ENCODE peak calls at places on chromosomes 11 and 22, in five cellular contexts. One of them, this sample, is unnamed.

GRCh38 chr22:37284807-37285355 is 2.6 kb downstream of the CYTH4 start:
- DNase-seq in cardiac fibroblast: no peak
- DNase-seq in astrocyte of the cerebellum: no peak
- DNase-seq in psoas muscle: peak; percentile 73
- DNase-seq in astrocyte: no peak
- DNase-seq in this sample: no peak

GRCh38 chr11:46291441-46292143 is 14.1 kb downstream of the CREB3L1 start:
- DNase-seq in psoas muscle: peak; percentile 70
- DNase-seq in astrocyte: peak; percentile 86
- DNase-seq in cardiac fibroblast: peak; percentile 88
- DNase-seq in astrocyte of the cerebellum: no peak
- DNase-seq in this sample: peak; percentile 90

GRCh38 chr22:26330971-26331625 is 98.0 kb upstream of the ASPHD2 start:
- DNase-seq in cardiac fibroblast: peak; percentile 56
- DNase-seq in astrocyte: no peak
- DNase-seq in psoas muscle: peak; percentile 64
- DNase-seq in astrocyte of the cerebellum: no peak
- DNase-seq in this sample: peak; percentile 38

GRCh38 chr11:86070435-86071056 is 1.7 kb upstream of the PICALM start:
- DNase-seq in astrocyte of the cerebellum: no peak
- DNase-seq in cardiac fibroblast: no peak
- DNase-seq in psoas muscle: no peak
- DNase-seq in astrocyte: no peak
- DNase-seq in this sample: peak; percentile 52

GRCh38 chr22:17313591-17313990 is 55.7 kb upstream of the CECR2 start:
- DNase-seq in psoas muscle: no peak
- DNase-seq in astrocyte of the cerebellum: no peak
- DNase-seq in cardiac fibroblast: no peak
- DNase-seq in astrocyte: no peak
- DNase-seq in this sample: no peak

GRCh38 chr11:128632151-128632791 is 44.9 kb upstream of the ETS1 start:
- DNase-seq in astrocyte: peak; percentile 46
- DNase-seq in cardiac fibroblast: peak; percentile 78
- DNase-seq in psoas muscle: no peak
- DNase-seq in astrocyte of the cerebellum: peak; percentile 52
- DNase-seq in this sample: peak; percentile 75

GRCh38 chr11:88801484-88802123 is 264.2 kb downstream of the GRM5 start:
- DNase-seq in psoas muscle: no peak
- DNase-seq in astrocyte of the cerebellum: no peak
- DNase-seq in astrocyte: no peak
- DNase-seq in cardiac fibroblast: no peak
- DNase-seq in this sample: no peak

GRCh38 chr11:44727114-44727372 is 281 bp downstream of the TSPAN18 start:
- DNase-seq in astrocyte: no peak
- DNase-seq in astrocyte of the cerebellum: no peak
- DNase-seq in psoas muscle: no peak
- DNase-seq in cardiac fibroblast: no peak
- DNase-seq in this sample: no peak

GRCh38 chr11:61912991-61913698 is 4.2 kb downstream of the RAB3IL1 start:
- DNase-seq in cardiac fibroblast: no peak
- DNase-seq in astrocyte: no peak
- DNase-seq in astrocyte of the cerebellum: no peak
- DNase-seq in psoas muscle: no peak
- DNase-seq in this sample: no peak

GRCh38 chr22:27990879-27991278 is 71.8 kb upstream of the PITPNB start:
- DNase-seq in astrocyte: no peak
- DNase-seq in cardiac fibroblast: peak; percentile 68
- DNase-seq in astrocyte of the cerebellum: no peak
- DNase-seq in psoas muscle: peak; percentile 90
- DNase-seq in this sample: peak; percentile 57

GRCh38 chr22:11066458-11067285 is 4461.3 kb upstream of the OR11H1 start:
- DNase-seq in astrocyte: no peak
- DNase-seq in psoas muscle: peak; percentile 60
- DNase-seq in cardiac fibroblast: no peak
- DNase-seq in astrocyte of the cerebellum: no peak
- DNase-seq in this sample: no peak

GRCh38 chr22:43837666-43838065 is 24.6 kb downstream of the SULT4A1 start:
- DNase-seq in astrocyte of the cerebellum: no peak
- DNase-seq in psoas muscle: peak; percentile 17
- DNase-seq in astrocyte: no peak
- DNase-seq in cardiac fibroblast: no peak
- DNase-seq in this sample: no peak

GRCh38 chr11:100585728-100586127 is 101.4 kb upstream of the ARHGAP42 start:
- DNase-seq in astrocyte of the cerebellum: no peak
- DNase-seq in psoas muscle: no peak
- DNase-seq in cardiac fibroblast: no peak
- DNase-seq in astrocyte: no peak
- DNase-seq in this sample: no peak

GRCh38 chr22:39332441-39333064 is 13.1 kb upstream of the RPL3 start:
- DNase-seq in astrocyte of the cerebellum: no peak
- DNase-seq in psoas muscle: no peak
- DNase-seq in cardiac fibroblast: no peak
- DNase-seq in astrocyte: no peak
- DNase-seq in this sample: peak; percentile 40

GRCh38 chr22:37996079-37996478 is 11.7 kb upstream of the SOX10 start:
- DNase-seq in astrocyte: no peak
- DNase-seq in psoas muscle: no peak
- DNase-seq in astrocyte of the cerebellum: no peak
- DNase-seq in cardiac fibroblast: no peak
- DNase-seq in this sample: no peak

GRCh38 chr11:68113986-68114385 is 7.2 kb downstream of the CHKA start:
- DNase-seq in astrocyte of the cerebellum: no peak
- DNase-seq in psoas muscle: no peak
- DNase-seq in astrocyte: no peak
- DNase-seq in cardiac fibroblast: peak; percentile 9
- DNase-seq in this sample: peak; percentile 25

GRCh38 chr22:27046126-27046525 is 388.7 kb downstream of the MIAT start:
- DNase-seq in astrocyte: no peak
- DNase-seq in astrocyte of the cerebellum: no peak
- DNase-seq in cardiac fibroblast: no peak
- DNase-seq in psoas muscle: no peak
- DNase-seq in this sample: no peak

GRCh38 chr11:36030707-36031365 is 87.0 kb downstream of the LDLRAD3 start:
- DNase-seq in astrocyte: peak; percentile 16
- DNase-seq in psoas muscle: no peak
- DNase-seq in astrocyte of the cerebellum: no peak
- DNase-seq in cardiac fibroblast: peak; percentile 46
- DNase-seq in this sample: peak; percentile 60

GRCh38 chr11:111707039-111707690 is 59.0 kb downstream of the PPP2R1B start:
- DNase-seq in astrocyte: peak; percentile 81
- DNase-seq in astrocyte of the cerebellum: peak; percentile 93
- DNase-seq in psoas muscle: peak; percentile 60
- DNase-seq in cardiac fibroblast: peak; percentile 91
- DNase-seq in this sample: peak; percentile 97

GRCh38 chr11:46247664-46248063 is 29.8 kb upstream of the CREB3L1 start:
- DNase-seq in cardiac fibroblast: peak; percentile 79
- DNase-seq in astrocyte: no peak
- DNase-seq in psoas muscle: no peak
- DNase-seq in astrocyte of the cerebellum: no peak
- DNase-seq in this sample: peak; percentile 38

GRCh38 chr11:12397953-12398352 is 20.6 kb downstream of the PARVA start:
- DNase-seq in astrocyte: peak; percentile 99
- DNase-seq in astrocyte of the cerebellum: peak; percentile 59
- DNase-seq in psoas muscle: peak; percentile 57
- DNase-seq in cardiac fibroblast: peak; percentile 94
- DNase-seq in this sample: peak; percentile 95

GRCh38 chr11:702731-703461 is 3.1 kb upstream of the EPS8L2 start:
- DNase-seq in astrocyte: no peak
- DNase-seq in cardiac fibroblast: no peak
- DNase-seq in astrocyte of the cerebellum: no peak
- DNase-seq in psoas muscle: no peak
- DNase-seq in this sample: no peak

GRCh38 chr11:102138677-102139076 is 28.4 kb downstream of the YAP1 start:
- DNase-seq in psoas muscle: no peak
- DNase-seq in cardiac fibroblast: peak; percentile 85
- DNase-seq in astrocyte of the cerebellum: peak; percentile 50
- DNase-seq in astrocyte: peak; percentile 95
- DNase-seq in this sample: peak; percentile 88

GRCh38 chr11:68020575-68020974 is 9.9 kb upstream of the NDUFS8 start:
- DNase-seq in cardiac fibroblast: peak; percentile 49
- DNase-seq in astrocyte: no peak
- DNase-seq in psoas muscle: no peak
- DNase-seq in astrocyte of the cerebellum: no peak
- DNase-seq in this sample: no peak

GRCh38 chr22:20013382-20013871 is 3.2 kb downstream of the ARVCF start:
- DNase-seq in astrocyte of the cerebellum: no peak
- DNase-seq in psoas muscle: peak; percentile 88
- DNase-seq in astrocyte: peak; percentile 20
- DNase-seq in cardiac fibroblast: peak; percentile 56
- DNase-seq in this sample: peak; percentile 55

GRCh38 chr11:106475181-106475580 is 397.7 kb downstream of the AASDHPPT start:
- DNase-seq in psoas muscle: no peak
- DNase-seq in cardiac fibroblast: no peak
- DNase-seq in astrocyte of the cerebellum: no peak
- DNase-seq in astrocyte: peak; percentile 70
- DNase-seq in this sample: no peak

GRCh38 chr11:76102772-76103171 is 103.5 kb downstream of the WNT11 start:
- DNase-seq in astrocyte of the cerebellum: no peak
- DNase-seq in cardiac fibroblast: peak; percentile 17
- DNase-seq in psoas muscle: peak; percentile 47
- DNase-seq in astrocyte: peak; percentile 58
- DNase-seq in this sample: peak; percentile 64

GRCh38 chr11:35009941-35010337 is 93.5 kb downstream of the PDHX start:
- DNase-seq in astrocyte of the cerebellum: no peak
- DNase-seq in astrocyte: no peak
- DNase-seq in cardiac fibroblast: no peak
- DNase-seq in psoas muscle: no peak
- DNase-seq in this sample: no peak

GRCh38 chr22:47048123-47049077 is 285.9 kb downstream of the TBC1D22A start:
- DNase-seq in cardiac fibroblast: no peak
- DNase-seq in astrocyte: no peak
- DNase-seq in psoas muscle: peak; percentile 21
- DNase-seq in astrocyte of the cerebellum: no peak
- DNase-seq in this sample: no peak

GRCh38 chr22:47072642-47072967 is 310.2 kb downstream of the TBC1D22A start:
- DNase-seq in psoas muscle: no peak
- DNase-seq in astrocyte of the cerebellum: no peak
- DNase-seq in cardiac fibroblast: no peak
- DNase-seq in astrocyte: no peak
- DNase-seq in this sample: no peak

GRCh38 chr11:29051935-29052334 is 943.7 kb downstream of the METTL15 start:
- DNase-seq in astrocyte of the cerebellum: no peak
- DNase-seq in astrocyte: peak; percentile 8
- DNase-seq in cardiac fibroblast: peak; percentile 35
- DNase-seq in psoas muscle: no peak
- DNase-seq in this sample: no peak

GRCh38 chr22:44202261-44202789 is 21.6 kb downstream of the PARVG start:
- DNase-seq in psoas muscle: no peak
- DNase-seq in cardiac fibroblast: peak; percentile 57
- DNase-seq in astrocyte: peak; percentile 88
- DNase-seq in astrocyte of the cerebellum: peak; percentile 58
- DNase-seq in this sample: peak; percentile 83

GRCh38 chr22:18085188-18085587 is 7.4 kb downstream of the PEX26 start:
- DNase-seq in astrocyte of the cerebellum: no peak
- DNase-seq in cardiac fibroblast: peak; percentile 58
- DNase-seq in astrocyte: no peak
- DNase-seq in psoas muscle: no peak
- DNase-seq in this sample: peak; percentile 49

GRCh38 chr22:27801197-27801615 is 350 bp downstream of the MN1 start:
- DNase-seq in astrocyte: no peak
- DNase-seq in cardiac fibroblast: peak; percentile 56
- DNase-seq in astrocyte of the cerebellum: no peak
- DNase-seq in psoas muscle: peak; percentile 72
- DNase-seq in this sample: no peak

GRCh38 chr11:127524618-127525017 is 524.0 kb upstream of the KIRREL3 start:
- DNase-seq in cardiac fibroblast: no peak
- DNase-seq in astrocyte of the cerebellum: no peak
- DNase-seq in psoas muscle: no peak
- DNase-seq in astrocyte: no peak
- DNase-seq in this sample: no peak

GRCh38 chr11:92861641-92862040 is 107.8 kb upstream of the MTNR1B start:
- DNase-seq in cardiac fibroblast: no peak
- DNase-seq in astrocyte of the cerebellum: no peak
- DNase-seq in psoas muscle: no peak
- DNase-seq in astrocyte: no peak
- DNase-seq in this sample: no peak

GRCh38 chr11:2809854-2810253 is 75.7 kb downstream of the CDKN1C start:
- DNase-seq in cardiac fibroblast: no peak
- DNase-seq in psoas muscle: no peak
- DNase-seq in astrocyte of the cerebellum: no peak
- DNase-seq in astrocyte: no peak
- DNase-seq in this sample: no peak
- H3K4me3 ChIP-seq in cardiac fibroblast: no peak overlapping the region
- H3K4me3 ChIP-seq in psoas muscle: no peak overlapping the region
- H3K4me3 ChIP-seq in astrocyte of the cerebellum: no peak overlapping the region
- H3K4me3 ChIP-seq in astrocyte: no peak overlapping the region
- H3K4me3 ChIP-seq in this sample: no peak overlapping the region

GRCh38 chr22:31998784-31999435 is 44.2 kb upstream of the SLC5A1 start:
- DNase-seq in cardiac fibroblast: no peak
- DNase-seq in astrocyte of the cerebellum: no peak
- DNase-seq in astrocyte: no peak
- DNase-seq in psoas muscle: no peak
- DNase-seq in this sample: no peak

GRCh38 chr22:32000171-32000570 is 42.9 kb upstream of the SLC5A1 start:
- DNase-seq in astrocyte: no peak
- DNase-seq in psoas muscle: no peak
- DNase-seq in astrocyte of the cerebellum: no peak
- DNase-seq in cardiac fibroblast: no peak
- DNase-seq in this sample: no peak

GRCh38 chr22:31995807-31996206 is 47.3 kb upstream of the SLC5A1 start:
- DNase-seq in cardiac fibroblast: no peak
- DNase-seq in astrocyte: peak; percentile 16
- DNase-seq in astrocyte of the cerebellum: no peak
- DNase-seq in psoas muscle: no peak
- DNase-seq in this sample: no peak

GRCh38 chr22:31995046-31995445 is 48.0 kb upstream of the SLC5A1 start:
- DNase-seq in astrocyte: no peak
- DNase-seq in cardiac fibroblast: no peak
- DNase-seq in psoas muscle: no peak
- DNase-seq in astrocyte of the cerebellum: no peak
- DNase-seq in this sample: no peak
- TF ChIP-seq CTCF in astrocyte: peak; percentile 18
- TF ChIP-seq CTCF in cardiac fibroblast: peak; percentile 13
- TF ChIP-seq CTCF in psoas muscle: no peak
- TF ChIP-seq CTCF in astrocyte of the cerebellum: peak; percentile 24
- TF ChIP-seq CTCF in this sample: no peak

DNA sequence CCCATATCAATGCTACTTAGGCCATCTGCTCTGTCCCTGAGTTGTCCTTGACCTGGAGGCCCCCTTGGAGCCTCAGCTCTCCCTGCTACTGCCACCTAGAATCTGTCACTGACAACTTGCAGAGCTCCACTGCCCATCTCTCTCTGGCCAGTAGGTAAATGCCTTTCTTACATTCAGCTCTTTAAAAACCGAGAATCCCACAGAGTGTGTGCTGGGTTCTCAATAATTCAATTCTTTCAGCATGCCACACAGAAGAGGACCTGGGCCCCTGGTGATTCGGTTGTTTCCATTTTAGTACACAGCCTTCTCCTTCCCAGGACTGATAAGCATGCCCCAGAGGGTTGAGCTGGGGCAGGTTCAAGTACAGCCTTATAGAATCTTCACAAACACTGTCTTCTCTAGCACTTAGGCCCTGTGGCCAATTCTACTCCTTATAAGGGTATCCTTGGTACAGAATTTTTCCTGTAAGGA is 22.0 kb upstream of the IPO7 start:
- DNase-seq in astrocyte of the cerebellum: no peak
- DNase-seq in astrocyte: no peak
- DNase-seq in cardiac fibroblast: no peak
- DNase-seq in psoas muscle: no peak
- DNase-seq in this sample: no peak
- H3K4me3 ChIP-seq in astrocyte of the cerebellum: no peak overlapping the region
- H3K4me3 ChIP-seq in astrocyte: no peak overlapping the region
- H3K4me3 ChIP-seq in cardiac fibroblast: no peak overlapping the region
- H3K4me3 ChIP-seq in psoas muscle: no peak overlapping the region
- H3K4me3 ChIP-seq in this sample: no peak overlapping the region

GRCh38 chr22:22397292-22397870 is 111.2 kb downstream of the ZNF280B start:
- DNase-seq in astrocyte of the cerebellum: no peak
- DNase-seq in astrocyte: peak; percentile 16
- DNase-seq in psoas muscle: no peak
- DNase-seq in cardiac fibroblast: peak; percentile 56
- DNase-seq in this sample: peak; percentile 62
- TF ChIP-seq CTCF in astrocyte of the cerebellum: peak; percentile 14
- TF ChIP-seq CTCF in astrocyte: no peak
- TF ChIP-seq CTCF in psoas muscle: no peak
- TF ChIP-seq CTCF in cardiac fibroblast: no peak
- TF ChIP-seq CTCF in this sample: peak; percentile 43